ENCODE peak calls at places on chromosomes 12 and 14, in four cellular contexts. T is heart left ventricle, S is psoas muscle, I is A549. U is an unnamed sample. For H3K4me1, the result is how much of the 10 kb centered on the place peaks cover.

GRCh38 chr14:66662374-66662773 is 154.4 kb downstream of the GPHN start:
- DNase-seq in T (no peak), S (no peak), I (peak), U (peak)

GRCh38 chr12:107027304-107028053 is 40.5 kb upstream of the MTERF2 start:
- DNase-seq in T (no peak), S (no peak), I (peak), U (no peak)

GRCh38 chr12:55789893-55790292 is 27.6 kb downstream of the SARNP start:
- DNase-seq in T (no peak), S (no peak), I (no peak), U (no peak)

GRCh38 chr12:93572712-93573551 is 457 bp downstream of the SOCS2 start:
- DNase-seq in T (peak), S (peak), I (no peak), U (peak)

GRCh38 chr14:99853206-99853605 is 60.0 kb downstream of the EML1 start:
- DNase-seq in T (no peak), S (no peak), I (no peak), U (no peak)

GRCh38 chr12:131105736-131106356 is 152.1 kb downstream of the ADGRD1 start:
- DNase-seq in T (no peak), S (no peak), I (no peak), U (no peak)

GRCh38 chr12:83016226-83016835 is 329.6 kb downstream of the TMTC2 start:
- DNase-seq in T (no peak), S (no peak), I (peak), U (peak)

GRCh38 chr12:47080725-47081502 is 1.2 kb upstream of the AMIGO2 start:
- DNase-seq in T (peak), S (peak), I (peak), U (no peak)

GRCh38 chr12:50739611-50740010 is 24.3 kb upstream of the ATF1 start:
- DNase-seq in T (no peak), S (no peak), I (no peak), U (no peak)

GRCh38 chr14:99250636-99251208 is 21.3 kb downstream of the BCL11B start:
- DNase-seq in T (no peak), S (no peak), I (no peak), U (no peak)

GRCh38 chr12:91017511-91018263 is 12.9 kb upstream of the EPYC start:
- DNase-seq in T (no peak), S (peak), I (no peak), U (no peak)

GRCh38 chr12:70196732-70197361 is 46.4 kb upstream of the CNOT2 start:
- DNase-seq in T (no peak), S (no peak), I (no peak), U (no peak)

GRCh38 chr12:100959481-100959880 is 164.9 kb downstream of the ANO4 start:
- DNase-seq in T (no peak), S (no peak), I (no peak), U (no peak)

GRCh38 chr14:75426332-75427125 is 1.3 kb upstream of the JDP2 start:
- DNase-seq in T (no peak), S (no peak), I (no peak), U (no peak)

GRCh38 chr14:32472512-32473472 is 143.7 kb downstream of the AKAP6 start:
- DNase-seq in T (no peak), S (peak), I (peak), U (no peak)

GRCh38 chr12:32494676-32495075 is 95.3 kb downstream of the FGD4 start:
- DNase-seq in T (no peak), S (no peak), I (no peak), U (no peak)

GRCh38 chr12:18716236-18716635 is 21.6 kb downstream of the PLCZ1 start:
- DNase-seq in T (no peak), S (no peak), I (no peak), U (no peak)

GRCh38 chr12:17215754-17216153 is 609.8 kb upstream of the LMO3 start:
- DNase-seq in T (no peak), S (no peak), I (peak), U (no peak)
- TF ChIP-seq CTCF in T (no peak), S (no peak), I (peak), U (no peak)

DNA sequence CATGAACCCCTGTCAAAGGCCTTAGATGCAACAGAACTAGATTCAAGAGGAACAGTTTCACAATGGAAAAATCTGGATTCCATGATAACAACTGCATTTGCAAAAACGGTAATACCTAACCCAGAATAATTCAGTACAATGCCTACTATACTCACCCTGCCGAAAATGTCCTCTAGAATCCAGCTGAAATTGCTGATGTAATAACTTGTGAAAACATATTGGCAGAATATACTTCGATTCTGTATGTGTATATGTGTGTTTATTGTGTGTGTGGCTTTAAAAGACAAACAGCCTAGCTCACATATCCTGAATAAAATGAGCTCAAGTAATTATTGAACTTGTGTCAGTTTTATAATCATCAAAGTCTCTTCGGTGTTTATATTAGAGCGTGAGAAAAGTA is 46.0 kb downstream of the PHLDA1 start:
- DNase-seq in T (no peak), S (no peak), I (no peak), U (no peak)
- H3K4me1 ChIP-seq in T (under half), S (under half), I (half or more), U (under half)

GRCh38 chr14:91484186-91484585 is 25.9 kb downstream of the PPP4R3A start:
- DNase-seq in T (no peak), S (no peak), I (no peak), U (no peak)
- TF ChIP-seq CTCF in T (no peak), S (no peak), I (no peak), U (peak)

DNA sequence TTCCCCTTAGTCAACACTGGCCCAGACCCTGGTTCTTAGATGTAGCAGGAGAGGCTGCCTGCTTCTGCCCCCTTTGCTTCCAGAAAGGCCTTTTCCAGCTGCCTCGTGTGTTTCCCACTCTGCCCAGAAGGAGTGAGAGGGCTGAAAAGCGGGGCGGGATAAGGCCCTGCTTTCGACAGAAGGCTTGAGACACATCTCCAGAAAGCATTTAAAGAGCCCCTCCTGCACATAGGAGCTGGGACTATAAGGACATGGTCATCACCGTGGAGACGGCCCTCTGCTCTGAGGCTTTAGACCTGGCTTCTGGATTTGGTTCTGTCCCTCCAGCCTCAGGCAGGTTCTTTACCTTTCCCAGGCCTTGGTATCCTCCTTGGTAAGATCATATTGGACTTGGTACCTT is 11.9 kb downstream of the CALM1 start:
- DNase-seq in T (no peak), S (no peak), I (no peak), U (no peak)
- H3K4me1 ChIP-seq in T (under half), S (under half), I (under half), U (under half)